ENCODE peak calls at places on chromosomes 16 and 17, in nine cellular contexts. D is NCI-H1092; F is stimulated activated CD8-positive, alpha-beta memory T cell treated with anti-CD3 and anti-CD28 coated beads, Interleukin-4, amount 100 ng/mL, for 4 hours; U is germinal center; R is AG09319; T is hippocampal formation; M is frontal cortex; C is anterior cingulate cortex; P is GM12864. X is an unnamed sample.

GRCh38 chr17:51817955-51818354 is 340.6 kb downstream of the CA10 start:
- DNase-seq in D (no peak), F (no peak), U (no peak), R (no peak), T (no peak), M (no peak), C (no peak), P (no peak), X (no peak)

GRCh38 chr17:36888236-36888957 is 48.9 kb upstream of the LHX1 start:
- DNase-seq in D (peak), F (no peak), U (no peak), R (no peak), T (no peak), M (no peak), C (no peak), P (no peak), X (no peak)

GRCh38 chr17:68580236-68580903 is 20.8 kb downstream of the FAM20A start:
- DNase-seq in D (no peak), F (no peak), U (no peak), R (peak), T (no peak), M (no peak), C (no peak), P (no peak), X (no peak)

GRCh38 chr17:40813804-40814203 is 8.6 kb downstream of the KRT10 start:
- DNase-seq in D (no peak), F (no peak), U (no peak), R (no peak), T (no peak), M (no peak), C (no peak), P (no peak), X (no peak)

GRCh38 chr16:12613131-12613991 is 190.3 kb downstream of the CPPED1 start:
- DNase-seq in D (no peak), F (peak), U (no peak), R (no peak), T (no peak), M (no peak), C (no peak), P (peak), X (peak)

GRCh38 chr16:5309946-5310611 is 212.5 kb upstream of the EEF2KMT start:
- DNase-seq in D (no peak), F (no peak), U (no peak), R (no peak), T (no peak), M (no peak), C (no peak), P (no peak), X (no peak)

GRCh38 chr16:17469011-17469741 is 1.6 kb downstream of the XYLT1 start:
- DNase-seq in D (no peak), F (no peak), U (no peak), R (peak), T (peak), M (no peak), C (no peak), P (no peak), X (no peak)

GRCh38 chr17:50624321-50624935 is 10.3 kb upstream of the ABCC3 start:
- DNase-seq in D (no peak), F (no peak), U (no peak), R (no peak), T (no peak), M (no peak), C (no peak), P (no peak), X (no peak)

GRCh38 chr17:76504117-76504516 is 2.9 kb upstream of the RHBDF2 start:
- DNase-seq in D (no peak), F (no peak), U (peak), R (no peak), T (no peak), M (no peak), C (no peak), P (no peak), X (peak)

GRCh38 chr16:81817296-81817695 is 38.2 kb downstream of the PLCG2 start:
- DNase-seq in D (no peak), F (no peak), U (no peak), R (no peak), T (no peak), M (no peak), C (no peak), P (no peak), X (no peak)

GRCh38 chr16:72332926-72333325 is 161.0 kb upstream of the PMFBP1 start:
- DNase-seq in D (no peak), F (no peak), U (no peak), R (no peak), T (no peak), M (no peak), C (no peak), P (no peak), X (no peak)

GRCh38 chr16:53357955-53358354 is 76.3 kb upstream of the RBL2 start:
- DNase-seq in D (no peak), F (no peak), U (no peak), R (no peak), T (no peak), M (no peak), C (no peak), P (no peak), X (no peak)

GRCh38 chr16:19604911-19605310 is 49.4 kb downstream of the VPS35L start:
- DNase-seq in D (no peak), F (no peak), U (no peak), R (no peak), T (no peak), M (no peak), C (no peak), P (no peak), X (no peak)

GRCh38 chr16:1172651-1173050 is 19.7 kb downstream of the CACNA1H start:
- DNase-seq in D (no peak), F (no peak), U (no peak), R (no peak), T (no peak), M (no peak), C (no peak), P (no peak), X (no peak)

GRCh38 chr16:65600046-65600445 is 478.2 kb upstream of the CDH11 start:
- DNase-seq in D (no peak), F (no peak), U (no peak), R (no peak), T (no peak), M (no peak), C (no peak), P (no peak), X (no peak)

GRCh38 chr17:16495561-16495960 is 3.6 kb upstream of the LRRC75A start:
- DNase-seq in D (no peak), F (no peak), U (no peak), R (no peak), T (no peak), M (no peak), C (no peak), P (no peak), X (no peak)